ENCODE peak calls at places on chromosomes 3 and 15, in five cellular contexts. Z, B, Y, J and M are unnamed samples.

GRCh38 chr15:44215594-44215993 is 20.5 kb upstream of the FRMD5 start:
- DNase-seq in B (no peak), Y (no peak), Z (peak; percentile 94), J (no peak), M (no peak)

GRCh38 chr15:98628216-98628615 is 20.1 kb upstream of the IGF1R start:
- DNase-seq in Z (no peak), J (no peak), B (no peak), Y (no peak), M (no peak)

GRCh38 chr15:34889486-34889885 is 80.1 kb downstream of the AQR start:
- DNase-seq in Z (peak; percentile 12), Y (no peak), J (no peak), B (no peak), M (no peak)

GRCh38 chr3:197317250-197317963 is 19.0 kb upstream of the DLG1 start:
- DNase-seq in Z (peak; percentile 89), B (no peak), Y (no peak), J (no peak), M (no peak)

GRCh38 chr15:79294075-79294474 is 11.6 kb downstream of the ANKRD34C start:
- DNase-seq in B (no peak), Y (no peak), J (no peak), Z (no peak), M (no peak)

GRCh38 chr3:147412917-147413711 is 3.9 kb downstream of the ZIC1 start:
- DNase-seq in B (no peak), Z (no peak), J (no peak), Y (no peak), M (no peak)

GRCh38 chr3:113054552-113054951 is 63.8 kb downstream of the GTPBP8 start:
- DNase-seq in B (no peak), Z (peak; percentile 77), Y (no peak), J (no peak), M (no peak)

GRCh38 chr3:142947799-142948575 is 15.5 kb downstream of the PAQR9 start:
- DNase-seq in Y (no peak), B (no peak), Z (peak; percentile 31), J (no peak), M (no peak)

GRCh38 chr15:31387101-31387482 is 60.5 kb downstream of the KLF13 start:
- DNase-seq in J (no peak), Z (no peak), Y (no peak), B (no peak), M (no peak)

GRCh38 chr15:68204361-68204760 is 771 bp downstream of the CALML4 start:
- DNase-seq in Z (no peak), B (no peak), J (no peak), Y (no peak), M (no peak)

GRCh38 chr3:194101592-194102432 is 34.1 kb upstream of the HES1 start:
- DNase-seq in Y (no peak), Z (no peak), B (no peak), J (no peak), M (no peak)

GRCh38 chr3:79872483-79872882 is 104.7 kb upstream of the ROBO1 start:
- DNase-seq in Z (peak; percentile 62), Y (no peak), B (no peak), J (no peak), M (no peak)

GRCh38 chr3:48472923-48473616 is 26.5 kb downstream of the ATRIP start:
- DNase-seq in Y (peak; percentile 91), Z (peak; percentile 89), B (peak; percentile 96), J (peak; percentile 92), M (peak; percentile 76)
- TF ChIP-seq CTCF in Y (peak; percentile 58), Z (peak; percentile 48), B (peak; percentile 41), J (peak; percentile 62), M (peak; percentile 47)

DNA sequence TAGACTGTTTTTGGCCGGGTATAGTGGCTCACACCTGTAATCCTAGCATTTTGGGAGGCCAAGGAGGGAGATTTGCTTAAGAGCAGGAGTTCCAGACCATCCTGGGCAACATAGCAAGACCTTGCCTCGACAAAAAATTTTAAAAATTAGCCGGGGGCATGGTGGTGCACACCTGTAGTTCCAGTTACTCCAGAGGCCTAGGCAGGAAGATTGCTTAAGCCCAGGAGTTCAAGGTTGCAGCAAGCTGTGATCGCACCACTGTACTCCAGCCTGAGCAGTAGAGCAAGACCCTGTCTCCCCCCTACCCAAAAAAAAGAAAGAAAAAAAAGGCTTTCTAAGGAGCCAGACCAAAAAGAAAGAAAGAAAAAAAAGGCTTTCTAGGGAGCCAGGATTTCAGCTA is 36.7 kb downstream of the TMOD3 start:
- DNase-seq in Z (no peak), Y (no peak), B (no peak), J (no peak), M (no peak)
- H3K27me3 ChIP-seq in Z (no peaks in the 10 kb centered on the region), Y (no peaks in the 10 kb centered on the region), B (no peaks in the 10 kb centered on the region), J (no peaks in the 10 kb centered on the region), M (no peaks in the 10 kb centered on the region)

GRCh38 chr3:52052831-52053306 is 3.5 kb downstream of the DUSP7 start:
- DNase-seq in Z (peak; percentile 73), B (peak; percentile 90), J (peak; percentile 86), Y (peak; percentile 92), M (peak; percentile 62)
- TF ChIP-seq CTCF in Z (peak; percentile 51), B (peak; percentile 47), J (peak; percentile 79), Y (peak; percentile 67), M (peak; percentile 38)

GRCh38 chr3:172984938-172985337 is 156.1 kb downstream of the SPATA16 start:
- DNase-seq in Z (no peak), Y (no peak), J (no peak), B (no peak), M (no peak)

GRCh38 chr3:172991424-172991996 is 149.5 kb downstream of the SPATA16 start:
- DNase-seq in B (no peak), Y (no peak), J (no peak), Z (no peak), M (no peak)

GRCh38 chr3:172993412-172993811 is 147.6 kb downstream of the SPATA16 start:
- DNase-seq in J (no peak), Z (no peak), B (no peak), Y (no peak), M (no peak)

GRCh38 chr3:172987268-172987667 is 153.8 kb downstream of the SPATA16 start:
- DNase-seq in Z (no peak), J (no peak), Y (no peak), B (no peak), M (no peak)

GRCh38 chr3:172989373-172989772 is 151.7 kb downstream of the SPATA16 start:
- DNase-seq in Y (no peak), B (no peak), Z (no peak), J (no peak), M (no peak)
- H3K27me3 ChIP-seq in Y (no peaks in the 10 kb centered on the region), B (no peaks in the 10 kb centered on the region), Z (peaks cover 2% of the 10 kb centered on the region), J (no peaks in the 10 kb centered on the region), M (no peaks in the 10 kb centered on the region)

GRCh38 chr15:90558182-90558581 is 28.5 kb downstream of the CRTC3 start:
- DNase-seq in Z (no peak), B (no peak), J (no peak), Y (no peak), M (peak; percentile 28)

GRCh38 chr15:90557651-90558084 is 27.9 kb downstream of the CRTC3 start:
- DNase-seq in B (no peak), J (peak; percentile 82), Z (no peak), Y (peak; percentile 93), M (peak; percentile 72)

GRCh38 chr15:90559119-90559518 is 29.4 kb downstream of the CRTC3 start:
- DNase-seq in Z (no peak), Y (no peak), B (no peak), J (no peak), M (no peak)

GRCh38 chr15:90560229-90560771 is 30.6 kb downstream of the CRTC3 start:
- DNase-seq in B (no peak), Y (peak; percentile 57), Z (peak; percentile 57), J (peak; percentile 48), M (peak; percentile 80)

GRCh38 chr15:90557147-90557546 is 27.4 kb downstream of the CRTC3 start:
- DNase-seq in Y (no peak), J (no peak), B (no peak), Z (no peak), M (no peak)
- TF ChIP-seq CTCF in Y (no peak), J (no peak), B (no peak), Z (no peak), M (no peak)

GRCh38 chr3:149581248-149581647 is 76.6 kb downstream of the WWTR1 start:
- DNase-seq in Y (no peak), J (no peak), Z (peak; percentile 76), B (no peak), M (no peak)
- H3K27me3 ChIP-seq in Y (no peaks in the 10 kb centered on the region), J (no peaks in the 10 kb centered on the region), Z (no peaks in the 10 kb centered on the region), B (no peaks in the 10 kb centered on the region), M (no peaks in the 10 kb centered on the region)

GRCh38 chr15:55992769-55993110 is 672 bp downstream of the NEDD4 start:
- DNase-seq in B (no peak), Z (no peak), Y (no peak), J (no peak), M (no peak)

GRCh38 chr15:55991841-55992768 is 1.3 kb downstream of the NEDD4 start:
- DNase-seq in Y (no peak), B (no peak), Z (no peak), J (no peak), M (no peak)

GRCh38 chr15:55993111-55993803 is at the start of gene NEDD4:
- DNase-seq in Z (peak; percentile 86), J (peak; percentile 87), B (peak; percentile 93), Y (peak; percentile 87), M (peak; percentile 92)

GRCh38 chr15:55990986-55991385 is 2.4 kb downstream of the NEDD4 start:
- DNase-seq in Y (no peak), J (no peak), Z (no peak), B (no peak), M (no peak)

GRCh38 chr15:55993804-55994539 is 560 bp upstream of the NEDD4 start:
- DNase-seq in Y (no peak), Z (peak; percentile 46), J (no peak), B (no peak), M (no peak)
- TF ChIP-seq CTCF in Y (no peak), Z (peak; percentile 28), J (peak; percentile 35), B (no peak), M (peak; percentile 30)

GRCh38 chr3:76107935-76108570 is 322.7 kb upstream of the ZNF717 start:
- DNase-seq in B (no peak), J (no peak), Z (peak; percentile 27), Y (no peak), M (peak; percentile 18)
- H3K27me3 ChIP-seq in B (no peaks in the 10 kb centered on the region), J (no peaks in the 10 kb centered on the region), Z (no peaks in the 10 kb centered on the region), Y (no peaks in the 10 kb centered on the region), M (no peaks in the 10 kb centered on the region)

GRCh38 chr3:47421741-47422649 is 41.2 kb downstream of the PTPN23 start:
- DNase-seq in J (peak; percentile 57), B (peak; percentile 67), Y (peak; percentile 68), Z (peak; percentile 42), M (peak; percentile 42)
- TF ChIP-seq CTCF in J (peak; percentile 26), B (peak; percentile 21), Y (peak; percentile 32), Z (peak; percentile 53), M (peak; percentile 16)